ENCODE peak calls at places on chromosomes 1 and 21, in six cellular contexts. M is glutamatergic neuron, U is T-helper 17 cell, J is NCI-H345, W is myocyte, F is nephron progenitor cell. Q is an unnamed sample.

GRCh38 chr1:29465755-29466154 is 229.4 kb downstream of the PTPRU start:
- DNase-seq in M (no peak), U (no peak), J (no peak), W (peak; percentile 34), F (peak; percentile 34), Q (no peak)

GRCh38 chr1:58699011-58699762 is 675 bp downstream of the MYSM1 start:
- DNase-seq in M (peak; percentile 28), U (no peak), J (peak; percentile 36), W (peak; percentile 33), F (no peak), Q (no peak)

GRCh38 chr1:206001476-206001888 is 1.7 kb downstream of the RAB7B start:
- DNase-seq in M (no peak), U (no peak), J (no peak), W (peak; percentile 89), F (no peak), Q (no peak)

GRCh38 chr1:151377150-151377884 is 4.8 kb upstream of the SELENBP1 start:
- DNase-seq in M (no peak), U (no peak), J (no peak), W (no peak), F (no peak), Q (no peak)

GRCh38 chr1:45348020-45348419 is 7.8 kb upstream of the MUTYH start:
- DNase-seq in M (no peak), U (no peak), J (no peak), W (peak; percentile 18), F (no peak), Q (no peak)

GRCh38 chr1:101587749-101588148 is 350.9 kb downstream of the S1PR1 start:
- DNase-seq in M (no peak), U (no peak), J (no peak), W (no peak), F (no peak), Q (no peak)

GRCh38 chr1:233885196-233886028 is 19.1 kb upstream of the SLC35F3 start:
- DNase-seq in M (no peak), U (no peak), J (no peak), W (no peak), F (no peak), Q (no peak)

GRCh38 chr1:41286486-41286885 is 44.4 kb upstream of the SCMH1 start:
- DNase-seq in M (peak; percentile 40), U (no peak), J (no peak), W (no peak), F (peak; percentile 51), Q (no peak)

GRCh38 chr21:44929242-44929798 is 8.6 kb upstream of the ITGB2 start:
- DNase-seq in M (no peak), U (no peak), J (no peak), W (no peak), F (no peak), Q (no peak)

GRCh38 chr21:36532769-36533467 is 53.0 kb upstream of the CLDN14 start:
- DNase-seq in M (no peak), U (no peak), J (no peak), W (no peak), F (no peak), Q (no peak)

GRCh38 chr1:3419415-3420204 is 34.9 kb upstream of the ARHGEF16 start:
- DNase-seq in M (no peak), U (no peak), J (no peak), W (no peak), F (no peak), Q (no peak)

GRCh38 chr1:93108335-93108734 is 29.3 kb downstream of the MTF2 start:
- DNase-seq in M (no peak), U (no peak), J (no peak), W (no peak), F (no peak), Q (no peak)

GRCh38 chr1:38336308-38336707 is 289.7 kb upstream of the POU3F1 start:
- DNase-seq in M (no peak), U (no peak), J (no peak), W (no peak), F (no peak), Q (no peak)

GRCh38 chr1:15251807-15252546 is 5.0 kb downstream of the FHAD1 start:
- DNase-seq in M (no peak), U (no peak), J (no peak), W (no peak), F (no peak), Q (no peak)

GRCh38 chr1:216830402-216830801 is 107.2 kb upstream of the ESRRG start:
- DNase-seq in M (no peak), U (no peak), J (no peak), W (no peak), F (no peak), Q (no peak)

GRCh38 chr1:54481201-54481884 is 66.7 kb upstream of the ACOT11 start:
- DNase-seq in M (no peak), U (no peak), J (no peak), W (no peak), F (no peak), Q (no peak)

GRCh38 chr1:180028864-180029263 is 74.3 kb downstream of the CEP350 start:
- DNase-seq in M (no peak), U (no peak), J (no peak), W (no peak), F (no peak), Q (no peak)

GRCh38 chr1:148388260-148389026 is 94.7 kb downstream of the PPIAL4G start:
- DNase-seq in M (peak; percentile 88), U (peak; percentile 77), J (peak; percentile 98), W (peak; percentile 91), F (peak; percentile 71), Q (peak; percentile 92)

GRCh38 chr1:44355582-44356305 is 687 bp upstream of the ERI3 start:
- DNase-seq in M (no peak), U (no peak), J (no peak), W (no peak), F (no peak), Q (no peak)

GRCh38 chr1:165257969-165258459 is 98.5 kb downstream of the LMX1A start:
- DNase-seq in M (peak; percentile 82), U (no peak), J (peak; percentile 89), W (peak; percentile 22), F (peak; percentile 70), Q (peak; percentile 90)

GRCh38 chr1:190478193-190479007 is 736 bp upstream of the BRINP3 start:
- DNase-seq in M (peak; percentile 66), U (no peak), J (peak; percentile 74), W (peak; percentile 16), F (peak; percentile 63), Q (peak; percentile 9)

GRCh38 chr1:21344750-21345443 is 54.6 kb upstream of the ECE1 start:
- DNase-seq in M (no peak), U (no peak), J (no peak), W (no peak), F (no peak), Q (no peak)

GRCh38 chr1:215637041-215637573 is 70.0 kb downstream of the KCTD3 start:
- DNase-seq in M (no peak), U (no peak), J (no peak), W (peak; percentile 52), F (no peak), Q (no peak)

GRCh38 chr1:91564888-91565700 is 64.4 kb downstream of the CDC7 start:
- DNase-seq in M (no peak), U (no peak), J (no peak), W (peak; percentile 43), F (no peak), Q (no peak)

GRCh38 chr1:70071597-70071996 is 133.8 kb downstream of the LRRC40 start:
- DNase-seq in M (no peak), U (no peak), J (no peak), W (peak; percentile 65), F (no peak), Q (peak; percentile 3)

GRCh38 chr1:203361843-203362524 is 11.1 kb upstream of the FMOD start:
- DNase-seq in M (no peak), U (no peak), J (no peak), W (no peak), F (no peak), Q (no peak)

GRCh38 chr1:227725036-227725435 is 10.1 kb downstream of the JMJD4 start:
- DNase-seq in M (no peak), U (no peak), J (no peak), W (peak; percentile 76), F (no peak), Q (no peak)

GRCh38 chr1:151574575-151575529 is 34.7 kb downstream of the TUFT1 start:
- DNase-seq in M (no peak), U (no peak), J (no peak), W (peak; percentile 51), F (no peak), Q (no peak)

GRCh38 chr1:165954940-165955339 is 127.5 kb downstream of the UCK2 start:
- DNase-seq in M (peak; percentile 79), U (no peak), J (no peak), W (peak; percentile 86), F (no peak), Q (no peak)

GRCh38 chr21:36388076-36388475 is 2.9 kb downstream of the CHAF1B start:
- DNase-seq in M (no peak), U (no peak), J (no peak), W (peak; percentile 73), F (no peak), Q (no peak)

GRCh38 chr1:8962812-8963669 is 17.4 kb downstream of the CA6 start:
- DNase-seq in M (peak; percentile 66), U (no peak), J (peak; percentile 40), W (peak; percentile 28), F (peak; percentile 32), Q (peak; percentile 68)

GRCh38 chr1:2983706-2984398 is 37.4 kb upstream of the ACTRT2 start:
- DNase-seq in M (no peak), U (no peak), J (no peak), W (no peak), F (no peak), Q (no peak)

Q was measured in DMS153.